ENCODE peak calls at places on chromosomes 5 and 9, in four cellular contexts. Y, Q, R and K are unnamed samples.

GRCh38 chr9:15139467-15139866 is 167.5 kb downstream of the TTC39B start:
- ATAC-seq in Q (no peak), R (no peak), Y (no peak), K (no peak)

GRCh38 chr5:127844631-127845030 is 141.4 kb downstream of the CCDC192 start:
- ATAC-seq in R (peak), Y (no peak), Q (no peak), K (no peak)

GRCh38 chr9:8186553-8186952 is 387.0 kb upstream of the DMAC1 start:
- ATAC-seq in Q (peak), R (no peak), Y (no peak), K (no peak)

GRCh38 chr9:80061940-80062339 is 490.2 kb downstream of the TLE4 start:
- ATAC-seq in R (peak), Q (no peak), Y (no peak), K (no peak)

GRCh38 chr9:27491164-27491563 is 32.9 kb upstream of the IFNK start:
- ATAC-seq in Q (no peak), R (no peak), Y (no peak), K (no peak)

GRCh38 chr9:114272739-114273431 is 50.0 kb upstream of the ORM1 start:
- ATAC-seq in Q (no peak), R (no peak), Y (no peak), K (peak)

GRCh38 chr9:115333671-115334070 is 215.7 kb upstream of the TNC start:
- ATAC-seq in Y (no peak), R (no peak), Q (no peak), K (no peak)

GRCh38 chr9:16213781-16214515 is 656.5 kb downstream of the BNC2 start:
- ATAC-seq in Q (no peak), Y (no peak), R (peak), K (peak)

GRCh38 chr5:43432486-43433365 is 20.5 kb upstream of the CCL28 start:
- ATAC-seq in Q (no peak), R (peak), Y (no peak), K (peak)

GRCh38 chr5:107293551-107293950 is 377.2 kb downstream of the EFNA5 start:
- ATAC-seq in R (no peak), Y (no peak), Q (no peak), K (no peak)

GRCh38 chr9:126519660-126520425 is 93.9 kb upstream of the LMX1B start:
- ATAC-seq in R (no peak), Y (no peak), Q (peak), K (no peak)